ENCODE peak calls at places on chromosomes 11 and 22, in four cellular contexts. U, Q, T and H are unnamed samples.
A peak's percentile ranks its signal among the peaks of the same experiment; 100 is the strongest.

GRCh38 chr11:12810497-12810896 is 136.3 kb downstream of the TEAD1 start:
- DNase-seq in U (peak; percentile 89), Q (no peak), T (no peak), H (no peak)

GRCh38 chr11:108609681-108610080 is 16.1 kb upstream of the EXPH5 start:
- DNase-seq in U (peak; percentile 30), Q (peak; percentile 69), T (no peak), H (peak; percentile 72)

GRCh38 chr11:71165771-71166170 is 86.6 kb downstream of the SHANK2 start:
- DNase-seq in U (no peak), Q (no peak), T (no peak), H (no peak)

GRCh38 chr11:125428486-125429173 is 67.4 kb downstream of the FEZ1 start:
- DNase-seq in U (no peak), Q (no peak), T (no peak), H (peak; percentile 17)

GRCh38 chr11:95453616-95454118 is 222.7 kb upstream of the SESN3 start:
- DNase-seq in U (peak; percentile 9), Q (peak; percentile 91), T (peak; percentile 6), H (peak; percentile 87)

GRCh38 chr11:43948341-43949185 is 6.1 kb downstream of the C11orf96 start:
- DNase-seq in U (no peak), Q (no peak), T (no peak), H (no peak)

GRCh38 chr11:117107701-117108590 is 9.7 kb upstream of the SIK3 start:
- DNase-seq in U (no peak), Q (no peak), T (no peak), H (no peak)

GRCh38 chr11:69377953-69378302 is 84.0 kb downstream of the MYEOV start:
- DNase-seq in U (no peak), Q (no peak), T (no peak), H (no peak)

GRCh38 chr22:21752276-21752675 is 16.7 kb upstream of the YPEL1 start:
- DNase-seq in U (no peak), Q (no peak), T (no peak), H (no peak)

GRCh38 chr11:12017243-12017678 is 8.8 kb upstream of the DKK3 start:
- DNase-seq in U (peak; percentile 92), Q (peak; percentile 37), T (no peak), H (no peak)

GRCh38 chr11:70014291-70014690 is 63.8 kb upstream of the ANO1 start:
- DNase-seq in U (no peak), Q (no peak), T (no peak), H (no peak)

GRCh38 chr11:111918390-111919256 is at the start of gene C11orf52:
- DNase-seq in U (peak; percentile 56), Q (peak; percentile 77), T (peak; percentile 79), H (peak; percentile 88)

GRCh38 chr11:97454988-97455387 is 1065.2 kb downstream of the JRKL start:
- DNase-seq in U (peak; percentile 54), Q (no peak), T (no peak), H (peak; percentile 32)

GRCh38 chr11:130786586-130786985 is 129.7 kb downstream of the SNX19 start:
- DNase-seq in U (no peak), Q (no peak), T (no peak), H (no peak)

GRCh38 chr22:38271927-38272372 is 860 bp downstream of the TMEM184B start:
- DNase-seq in U (no peak), Q (peak; percentile 60), T (no peak), H (peak; percentile 56)

GRCh38 chr11:1237128-1237580 is 14.3 kb downstream of the MUC5B start:
- DNase-seq in U (no peak), Q (no peak), T (no peak), H (no peak)

GRCh38 chr11:1206391-1207271 is 16.2 kb upstream of the MUC5B start:
- DNase-seq in U (no peak), Q (no peak), T (no peak), H (no peak)

GRCh38 chr22:22753526-22754267 is 109.3 kb downstream of the GGTLC2 start:
- DNase-seq in U (peak; percentile 3), Q (peak; percentile 5), T (peak; percentile 47), H (peak; percentile 43)

GRCh38 chr11:17972987-17973386 is 39.9 kb downstream of the SERGEF start:
- DNase-seq in U (peak; percentile 80), Q (peak; percentile 94), T (peak; percentile 60), H (peak; percentile 97)

GRCh38 chr22:38881464-38881871 is 9.5 kb upstream of the CBX6 start:
- DNase-seq in U (peak; percentile 34), Q (no peak), T (no peak), H (no peak)

GRCh38 chr22:19223110-19223509 is 44.6 kb upstream of the SLC25A1 start:
- DNase-seq in U (no peak), Q (no peak), T (no peak), H (no peak)

GRCh38 chr11:38818720-38819119 is 2220.7 kb upstream of the RAG2 start:
- DNase-seq in U (no peak), Q (no peak), T (no peak), H (peak; percentile 1)

GRCh38 chr11:23021287-23021863 is 161.1 kb upstream of the CCDC179 start:
- DNase-seq in U (peak; percentile 40), Q (no peak), T (no peak), H (peak; percentile 35)

GRCh38 chr11:112421854-112422253 is 161.2 kb upstream of the PLET1 start:
- DNase-seq in U (no peak), Q (no peak), T (no peak), H (no peak)

GRCh38 chr22:32764330-32765116 is 37.0 kb upstream of the TIMP3 start:
- DNase-seq in U (peak; percentile 67), Q (peak; percentile 60), T (no peak), H (peak; percentile 86)

GRCh38 chr22:35064664-35065063 is 1.3 kb upstream of the ISX start:
- DNase-seq in U (no peak), Q (peak; percentile 75), T (no peak), H (no peak)

GRCh38 chr22:41925783-41926460 is 684 bp downstream of the TNFRSF13C start:
- DNase-seq in U (peak; percentile 12), Q (no peak), T (no peak), H (peak; percentile 61)
- H3K4me3 ChIP-seq in U (no peak overlapping the region), Q (peak overlapping the region; percentile 24), T (no peak overlapping the region), H (peak overlapping the region; percentile 25)

GRCh38 chr11:28107331-28107725 is 628 bp downstream of the KIF18A start:
- DNase-seq in U (no peak), Q (no peak), T (no peak), H (peak; percentile 24)

GRCh38 chr11:28106351-28107043 is 1.5 kb downstream of the KIF18A start:
- DNase-seq in U (no peak), Q (no peak), T (no peak), H (no peak)

GRCh38 chr11:28108909-28109308 is 721 bp downstream of the METTL15 start:
- DNase-seq in U (no peak), Q (no peak), T (no peak), H (no peak)

GRCh38 chr11:28105869-28106268 is 2.1 kb downstream of the KIF18A start:
- DNase-seq in U (no peak), Q (no peak), T (no peak), H (no peak)

GRCh38 chr11:28107726-28108618 is at the start of the genes KIF18A and METTL15:
- DNase-seq in U (peak; percentile 100), Q (peak; percentile 99), T (peak; percentile 97), H (peak; percentile 99)
- TF ChIP-seq CTCF in U (no peak), Q (no peak), T (no peak), H (no peak)

GRCh38 chr22:46070215-46070721 is 80.1 kb upstream of the PPARA start:
- DNase-seq in U (no peak), Q (peak; percentile 76), T (no peak), H (peak; percentile 73)
- H3K4me3 ChIP-seq in U (peak overlapping the region; percentile 66), Q (peak overlapping the region; percentile 62), T (peak overlapping the region; percentile 81), H (peak overlapping the region; percentile 67)

GRCh38 chr11:44976576-44976975 is 25.9 kb upstream of the TP53I11 start:
- DNase-seq in U (no peak), Q (no peak), T (no peak), H (no peak)

GRCh38 chr11:44978961-44979331 is 28.3 kb upstream of the TP53I11 start:
- DNase-seq in U (no peak), Q (peak; percentile 51), T (no peak), H (peak; percentile 18)

GRCh38 chr11:44979536-44980399 is 29.1 kb upstream of the TP53I11 start:
- DNase-seq in U (no peak), Q (no peak), T (peak; percentile 10), H (peak; percentile 87)

GRCh38 chr11:44978279-44978960 is 27.7 kb upstream of the TP53I11 start:
- DNase-seq in U (no peak), Q (no peak), T (no peak), H (no peak)

DNA sequence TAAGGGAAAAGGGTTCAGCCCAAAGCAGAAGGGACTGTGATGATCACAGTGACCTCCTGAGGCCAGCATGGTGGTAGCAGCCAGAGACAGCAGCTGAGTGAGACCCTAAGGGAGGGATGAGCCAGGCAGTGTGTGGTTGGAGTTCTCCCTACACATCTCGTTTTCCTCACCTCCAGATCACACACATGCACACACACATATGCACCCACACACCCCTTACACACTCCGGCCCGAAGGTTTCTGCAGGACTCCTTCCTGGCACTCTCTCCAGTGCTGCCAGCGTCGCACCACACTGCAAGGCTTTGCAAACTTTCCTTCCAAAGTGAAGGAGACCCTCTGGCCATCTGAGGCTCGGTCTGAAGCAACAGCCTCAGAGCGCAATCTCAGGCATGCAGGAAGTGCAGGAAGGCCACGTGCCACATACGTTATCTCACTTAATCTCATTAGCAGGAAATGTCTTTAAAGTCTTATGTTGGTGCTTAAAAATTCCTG is 26.9 kb upstream of the TP53I11 start:
- DNase-seq in U (no peak), Q (no peak), T (no peak), H (peak; percentile 9)
- TF ChIP-seq CTCF in U (peak; percentile 13), Q (peak; percentile 22), T (peak; percentile 30), H (no peak)

DNA sequence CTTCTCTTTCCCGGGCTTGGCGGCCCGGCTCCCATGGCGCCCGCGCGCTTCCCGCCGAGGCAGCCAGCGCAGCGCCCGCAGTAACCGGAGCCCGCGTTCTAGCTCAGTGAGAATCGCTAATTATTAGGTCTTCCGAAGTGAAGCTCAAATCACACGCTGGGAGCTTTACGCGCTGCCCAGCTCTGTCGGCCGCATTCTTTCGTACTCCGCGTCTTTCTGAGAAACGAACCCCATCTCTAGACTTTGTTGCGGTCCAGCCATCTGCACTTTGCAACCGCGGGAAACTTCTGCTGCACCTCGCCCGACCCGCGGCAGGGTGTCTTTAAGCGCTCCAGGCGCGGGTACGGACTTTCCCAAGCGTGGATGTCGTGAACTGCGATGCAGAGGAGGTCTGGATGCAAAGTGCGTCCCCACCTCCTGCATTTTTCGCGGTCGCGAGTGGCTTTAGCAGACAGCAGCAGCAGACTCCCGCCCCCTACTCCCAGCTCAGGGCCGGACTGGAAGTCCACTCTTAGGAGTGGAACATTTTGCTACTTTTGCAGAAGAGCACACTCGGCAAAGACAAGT is 6.0 kb upstream of the PAX6 start:
- DNase-seq in U (no peak), Q (peak; percentile 17), T (no peak), H (no peak)
- H3K4me3 ChIP-seq in U (peak overlapping the region; percentile 35), Q (peak overlapping the region; percentile 9), T (peak overlapping the region; percentile 58), H (no peak overlapping the region)

DNA sequence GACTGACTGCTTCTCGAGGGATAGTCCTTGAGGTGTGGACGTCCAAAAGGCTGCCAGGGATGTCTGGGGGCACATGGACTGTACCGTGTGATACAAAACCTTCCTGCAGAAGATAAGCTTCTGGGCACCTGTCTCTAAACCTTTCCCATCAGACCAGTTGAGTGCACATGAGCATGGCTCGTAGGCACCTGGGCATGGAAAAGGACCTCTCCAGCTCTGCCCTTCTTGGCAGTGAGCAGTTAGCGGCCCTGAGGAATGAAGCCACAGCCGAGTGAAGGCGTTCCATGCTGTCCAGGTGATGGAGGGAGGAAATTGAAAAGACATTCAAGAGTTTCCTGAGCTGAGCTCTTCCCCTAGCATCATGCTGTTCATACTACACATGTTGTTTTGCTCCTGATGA is 138.8 kb downstream of the KIRREL3 start:
- DNase-seq in U (no peak), Q (no peak), T (no peak), H (no peak)
- TF ChIP-seq CTCF in U (no peak), Q (no peak), T (no peak), H (no peak)